ENCODE peak calls at places on chromosomes 11 and 22, in eight cellular contexts. H is mesenteric fat pad; F is lower leg skin; R is memory B cell; D is stimulated activated CD8-positive, alpha-beta memory T cell treated with anti-CD3 and anti-CD28 coated beads, Interleukin-4, amount 100 ng/mL, for 4 hours; J is activated T-helper 1 cell treated with anti-CD3 and anti-CD28 coated beads, Interleukin-2, amount 50 U/mL, for 16 hours; N is NCI-H2029; P is endothelial cell. O is an unnamed sample.

GRCh38 chr11:27254744-27255446 is 108.1 kb downstream of the CCDC34 start:
- DNase-seq in F (no peak), N (no peak), D (no peak), P (no peak), R (no peak), H (no peak), J (no peak), O (no peak)

GRCh38 chr22:27385261-27385998 is 416.1 kb downstream of the MN1 start:
- DNase-seq in R (no peak), J (no peak), H (peak), D (no peak), N (no peak), F (no peak), P (no peak), O (no peak)

GRCh38 chr22:11626422-11626773 is 3901.6 kb upstream of the OR11H1 start:
- DNase-seq in N (no peak), H (no peak), J (no peak), R (no peak), D (no peak), P (no peak), F (no peak), O (no peak)

GRCh38 chr11:74839971-74840370 is 91.3 kb downstream of the RNF169 start:
- DNase-seq in F (no peak), N (no peak), P (no peak), J (no peak), R (no peak), D (no peak), H (no peak), O (no peak)

GRCh38 chr11:69905611-69906452 is 86.6 kb upstream of the FGF3 start:
- DNase-seq in R (no peak), F (no peak), N (no peak), P (no peak), H (no peak), J (no peak), D (no peak), O (peak)

GRCh38 chr22:11253000-11253511 is 4274.9 kb upstream of the OR11H1 start:
- DNase-seq in H (peak), D (no peak), N (no peak), P (no peak), R (no peak), F (peak), J (no peak), O (peak)

GRCh38 chr22:21951931-21952465 is 650 bp downstream of the PPM1F start:
- DNase-seq in J (no peak), H (no peak), F (peak), R (peak), N (no peak), D (no peak), P (peak), O (peak)

GRCh38 chr22:21069375-21069774 is 23.6 kb downstream of the LRRC74B start:
- DNase-seq in D (no peak), J (no peak), F (no peak), R (no peak), P (no peak), H (no peak), N (no peak), O (no peak)

GRCh38 chr11:12043221-12043620 is 34.8 kb upstream of the DKK3 start:
- DNase-seq in P (no peak), R (no peak), H (no peak), D (no peak), J (no peak), N (no peak), F (peak), O (no peak)

GRCh38 chr22:38700271-38700788 is 413 bp downstream of the JOSD1 start:
- DNase-seq in R (no peak), H (peak), N (no peak), P (peak), D (no peak), J (no peak), F (no peak), O (no peak)

GRCh38 chr11:70399681-70400112 is 1.4 kb downstream of the CTTN start:
- DNase-seq in P (peak), H (peak), R (no peak), D (no peak), F (peak), N (no peak), J (no peak), O (peak)

GRCh38 chr22:30875481-30876215 is 92.9 kb downstream of the MORC2 start:
- DNase-seq in D (no peak), P (no peak), H (peak), F (peak), J (no peak), N (no peak), R (no peak), O (no peak)

GRCh38 chr22:40436460-40437431 is 66.4 kb downstream of the SGSM3 start:
- DNase-seq in H (no peak), D (no peak), J (no peak), P (no peak), N (peak), R (peak), F (no peak), O (peak)

GRCh38 chr11:111528557-111528956 is 12.0 kb upstream of the LAYN start:
- DNase-seq in N (no peak), H (no peak), F (no peak), P (no peak), J (no peak), R (no peak), D (no peak), O (no peak)

GRCh38 chr11:16000065-16000464 is 356.3 kb downstream of the SOX6 start:
- DNase-seq in J (no peak), F (no peak), D (no peak), H (no peak), R (no peak), N (no peak), P (no peak), O (no peak)

GRCh38 chr22:43343262-43343988 is at the start of gene SCUBE1:
- DNase-seq in D (peak), J (peak), F (no peak), R (peak), H (no peak), N (peak), P (peak), O (peak)

GRCh38 chr11:26231252-26231661 is 100.7 kb upstream of the ANO3 start:
- DNase-seq in F (no peak), J (no peak), D (no peak), R (no peak), H (no peak), N (no peak), P (no peak), O (no peak)

GRCh38 chr22:37276771-37277170 is 5.5 kb upstream of the CYTH4 start:
- DNase-seq in N (no peak), R (no peak), D (no peak), P (no peak), F (no peak), H (no peak), J (no peak), O (no peak)

GRCh38 chr22:46731246-46732040 is 6.6 kb downstream of the CERK start:
- DNase-seq in R (no peak), H (no peak), D (no peak), N (peak), J (no peak), F (no peak), P (no peak), O (peak)

GRCh38 chr11:62273284-62273683 is 3.3 kb downstream of the SCGB2A2 start:
- DNase-seq in D (no peak), N (no peak), P (no peak), R (no peak), J (no peak), H (no peak), F (no peak), O (no peak)

GRCh38 chr11:103541186-103541795 is 432.1 kb downstream of the DYNC2H1 start:
- DNase-seq in F (no peak), H (no peak), P (no peak), J (no peak), D (no peak), R (no peak), N (no peak), O (peak)

GRCh38 chr11:33735166-33735425 is 1.1 kb downstream of the CD59 start:
- DNase-seq in F (no peak), R (no peak), P (no peak), N (peak), J (no peak), D (no peak), H (no peak), O (peak)

GRCh38 chr11:128532571-128533091 is 54.7 kb downstream of the ETS1 start:
- DNase-seq in J (no peak), F (no peak), N (no peak), R (no peak), D (no peak), P (no peak), H (no peak), O (no peak)

GRCh38 chr22:48070760-48071159 is 1308.3 kb downstream of the TBC1D22A start:
- DNase-seq in J (no peak), H (no peak), D (no peak), N (no peak), P (no peak), R (no peak), F (no peak), O (no peak)

GRCh38 chr11:77250881-77251640 is 50.4 kb downstream of the GDPD4 start:
- DNase-seq in J (no peak), F (no peak), D (no peak), P (no peak), H (no peak), R (no peak), N (no peak), O (no peak)

GRCh38 chr11:34344410-34345011 is 13.3 kb downstream of the ABTB2 start:
- DNase-seq in H (no peak), R (no peak), F (no peak), P (no peak), D (no peak), J (no peak), N (peak), O (no peak)

GRCh38 chr11:109320595-109320994 is 101.4 kb upstream of the C11orf87 start:
- DNase-seq in F (no peak), D (no peak), H (no peak), J (no peak), P (no peak), N (no peak), R (no peak), O (peak)

GRCh38 chr22:44701824-44702478 is at the start of gene PRR5:
- DNase-seq in F (peak), N (peak), P (peak), H (no peak), R (peak), J (peak), D (peak), O (peak)

GRCh38 chr11:117833401-117833891 is 8.9 kb upstream of the FXYD2 start:
- DNase-seq in F (peak), P (no peak), H (peak), R (no peak), N (peak), J (no peak), D (no peak), O (peak)

GRCh38 chr22:42725606-42726355 is 5.1 kb upstream of the A4GALT start:
- DNase-seq in F (no peak), R (no peak), D (no peak), N (no peak), H (no peak), J (no peak), P (no peak), O (no peak)

GRCh38 chr11:34358666-34359547 is 1.1 kb upstream of the ABTB2 start:
- DNase-seq in P (peak), F (peak), R (peak), D (peak), N (peak), J (peak), H (peak), O (peak)

GRCh38 chr22:30802202-30803166 is 107.8 kb downstream of the OSBP2 start:
- DNase-seq in H (peak), P (peak), J (peak), F (peak), R (peak), N (peak), D (peak), O (peak)

GRCh38 chr11:8834379-8834778 is 76.6 kb upstream of the AKIP1 start:
- DNase-seq in F (no peak), P (no peak), H (no peak), J (no peak), N (no peak), R (no peak), D (no peak), O (no peak)

GRCh38 chr11:14018441-14018840 is 55.9 kb downstream of the SPON1 start:
- DNase-seq in J (no peak), F (no peak), P (no peak), R (no peak), N (no peak), H (no peak), D (no peak), O (no peak)

GRCh38 chr11:122180435-122180834 is 64.4 kb upstream of the BLID start:
- DNase-seq in D (no peak), P (no peak), R (no peak), H (no peak), J (no peak), F (no peak), N (no peak), O (peak)

GRCh38 chr11:124646148-124646547 is 23.5 kb downstream of the TBRG1 start:
- DNase-seq in P (no peak), R (no peak), H (no peak), D (no peak), F (no peak), N (no peak), J (no peak), O (no peak)

GRCh38 chr11:102791271-102792036 is 6.5 kb downstream of the MMP1 start:
- DNase-seq in D (no peak), R (no peak), F (no peak), J (no peak), N (no peak), H (no peak), P (no peak), O (no peak)

GRCh38 chr11:12746593-12747097 is 72.4 kb downstream of the TEAD1 start:
- DNase-seq in P (peak), N (peak), J (no peak), D (no peak), F (no peak), R (no peak), H (no peak), O (peak)

GRCh38 chr11:45091563-45092392 is 54.7 kb upstream of the PRDM11 start:
- DNase-seq in P (peak), R (no peak), D (no peak), N (no peak), J (no peak), F (peak), H (no peak), O (no peak)